ENCODE peak calls at places on chromosomes 4 and X, in seven cellular contexts. X is A549, U is neural progenitor cell, S is upper lobe of right lung, G is mammary epithelial cell, Q is adrenal gland, F is HCT116. B is an unnamed sample.

GRCh38 chrX:107851215-107851614 is 25.5 kb downstream of the MID2 start:
- DNase-seq in X (no peak), U (no peak), S (no peak), G (peak; percentile 32), Q (no peak), F (no peak), B (peak; percentile 44)

GRCh38 chr4:13546374-13546854 is 2.1 kb upstream of the NKX3-2 start:
- DNase-seq in X (no peak), U (no peak), S (no peak), G (no peak), Q (no peak), F (no peak), B (no peak)

GRCh38 chr4:88219099-88219498 is 60.7 kb upstream of the ABCG2 start:
- DNase-seq in X (peak; percentile 22), U (peak; percentile 53), S (no peak), G (peak; percentile 34), Q (no peak), F (peak; percentile 28), B (peak; percentile 77)

GRCh38 chr4:91734682-91735081 is 569.1 kb upstream of the GRID2 start:
- DNase-seq in X (no peak), U (no peak), S (no peak), G (peak; percentile 16), Q (no peak), F (no peak), B (peak; percentile 16)

GRCh38 chrX:10619311-10620015 is 922 bp downstream of the MID1 start:
- DNase-seq in X (no peak), U (no peak), S (no peak), G (no peak), Q (no peak), F (no peak), B (peak; percentile 22)

GRCh38 chr4:7815562-7815961 is 124.1 kb downstream of the AFAP1 start:
- DNase-seq in X (no peak), U (no peak), S (no peak), G (peak; percentile 67), Q (peak; percentile 46), F (no peak), B (peak; percentile 96)

GRCh38 chrX:2855761-2856160 is 27.0 kb downstream of the GYG2 start:
- DNase-seq in X (no peak), U (no peak), S (no peak), G (no peak), Q (no peak), F (no peak), B (no peak)

GRCh38 chrX:150227873-150228272 is 135.2 kb upstream of the MAMLD1 start:
- DNase-seq in X (no peak), U (no peak), S (no peak), G (no peak), Q (no peak), F (no peak), B (no peak)

GRCh38 chr4:153179100-153179499 is 25.1 kb upstream of the TRIM2 start:
- DNase-seq in X (no peak), U (no peak), S (no peak), G (no peak), Q (no peak), F (no peak), B (no peak)

GRCh38 chr4:39975488-39976089 is 2.1 kb downstream of the PDS5A start:
- DNase-seq in X (no peak), U (no peak), S (no peak), G (peak; percentile 43), Q (no peak), F (no peak), B (peak; percentile 45)

GRCh38 chrX:108641589-108642272 is 94.6 kb downstream of the IRS4 start:
- DNase-seq in X (no peak), U (no peak), S (no peak), G (no peak), Q (no peak), F (no peak), B (no peak)

GRCh38 chr4:137521053-137521452 is 11.2 kb downstream of the PCDH18 start:
- DNase-seq in X (no peak), U (no peak), S (no peak), G (no peak), Q (no peak), F (no peak), B (no peak)

GRCh38 chr4:56301181-56302076 is 85.9 kb downstream of the AASDH start:
- DNase-seq in X (peak; percentile 38), U (peak; percentile 84), S (no peak), G (peak; percentile 65), Q (peak; percentile 73), F (peak; percentile 59), B (peak; percentile 94)
- TF ChIP-seq CTCF in X (peak; percentile 77), U (peak; percentile 99), S (peak; percentile 84), G (peak; percentile 95), Q (peak; percentile 81), F (peak; percentile 94), B (peak; percentile 98)

DNA sequence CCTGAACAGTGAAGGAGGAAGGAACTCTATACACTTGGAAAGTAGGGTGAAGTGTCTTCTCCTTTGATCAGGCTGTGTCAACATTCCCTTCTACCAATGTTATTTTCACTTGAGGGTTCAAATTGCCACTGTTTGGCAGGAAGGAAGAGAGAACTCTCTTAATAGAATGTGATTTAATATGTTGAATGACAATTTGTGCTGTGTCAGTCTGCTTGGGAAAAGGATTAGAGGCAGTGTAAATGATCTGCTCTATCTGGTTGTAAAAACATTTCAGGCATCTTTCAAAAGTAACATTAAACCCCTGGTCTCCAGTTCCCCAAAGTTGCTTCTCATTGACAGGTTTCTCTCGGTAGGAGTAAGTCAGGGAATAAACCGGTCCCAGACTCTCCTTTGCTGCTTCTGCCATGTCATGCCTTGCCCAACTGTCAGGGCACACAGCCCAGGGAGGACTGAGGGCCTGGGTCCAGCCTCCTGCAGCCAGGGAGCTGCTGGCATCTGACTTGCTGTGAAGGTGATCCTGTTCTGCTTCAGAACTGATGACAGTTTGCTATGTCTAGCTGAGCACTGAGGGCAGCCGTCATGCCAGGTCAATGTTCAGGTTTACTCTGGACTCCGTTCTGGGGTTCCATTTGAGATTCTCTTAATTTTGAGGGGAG is 312.2 kb downstream of the ARHGAP10 start:
- DNase-seq in X (no peak), U (no peak), S (no peak), G (no peak), Q (no peak), F (no peak), B (no peak)
- H3K4me3 ChIP-seq in X (no peak overlapping the region), U (no peak overlapping the region), S (no peak overlapping the region), G (no peak overlapping the region), Q (no peak overlapping the region), F (no peak overlapping the region), B (no peak overlapping the region)

GRCh38 chr4:5979981-5980380 is 38.2 kb downstream of the C4orf50 start:
- DNase-seq in X (peak; percentile 37), U (peak; percentile 82), S (peak; percentile 63), G (peak; percentile 4), Q (no peak), F (peak; percentile 7), B (no peak)
- TF ChIP-seq CTCF in X (peak; percentile 23), U (peak; percentile 76), S (peak; percentile 49), G (peak; percentile 12), Q (no peak), F (peak; percentile 63), B (peak; percentile 48)

GRCh38 chr4:181820518-181820917 is 422.7 kb upstream of the TENM3 start:
- DNase-seq in X (no peak), U (no peak), S (no peak), G (no peak), Q (no peak), F (no peak), B (no peak)

GRCh38 chr4:181819951-181820350 is 423.3 kb upstream of the TENM3 start:
- DNase-seq in X (no peak), U (no peak), S (no peak), G (no peak), Q (no peak), F (no peak), B (peak; percentile 36)

GRCh38 chr4:181823183-181823582 is 420.0 kb upstream of the TENM3 start:
- DNase-seq in X (no peak), U (no peak), S (no peak), G (no peak), Q (no peak), F (no peak), B (no peak)

GRCh38 chr4:181822005-181822375 is 421.2 kb upstream of the TENM3 start:
- DNase-seq in X (no peak), U (no peak), S (no peak), G (peak; percentile 27), Q (peak; percentile 65), F (no peak), B (no peak)

DNA sequence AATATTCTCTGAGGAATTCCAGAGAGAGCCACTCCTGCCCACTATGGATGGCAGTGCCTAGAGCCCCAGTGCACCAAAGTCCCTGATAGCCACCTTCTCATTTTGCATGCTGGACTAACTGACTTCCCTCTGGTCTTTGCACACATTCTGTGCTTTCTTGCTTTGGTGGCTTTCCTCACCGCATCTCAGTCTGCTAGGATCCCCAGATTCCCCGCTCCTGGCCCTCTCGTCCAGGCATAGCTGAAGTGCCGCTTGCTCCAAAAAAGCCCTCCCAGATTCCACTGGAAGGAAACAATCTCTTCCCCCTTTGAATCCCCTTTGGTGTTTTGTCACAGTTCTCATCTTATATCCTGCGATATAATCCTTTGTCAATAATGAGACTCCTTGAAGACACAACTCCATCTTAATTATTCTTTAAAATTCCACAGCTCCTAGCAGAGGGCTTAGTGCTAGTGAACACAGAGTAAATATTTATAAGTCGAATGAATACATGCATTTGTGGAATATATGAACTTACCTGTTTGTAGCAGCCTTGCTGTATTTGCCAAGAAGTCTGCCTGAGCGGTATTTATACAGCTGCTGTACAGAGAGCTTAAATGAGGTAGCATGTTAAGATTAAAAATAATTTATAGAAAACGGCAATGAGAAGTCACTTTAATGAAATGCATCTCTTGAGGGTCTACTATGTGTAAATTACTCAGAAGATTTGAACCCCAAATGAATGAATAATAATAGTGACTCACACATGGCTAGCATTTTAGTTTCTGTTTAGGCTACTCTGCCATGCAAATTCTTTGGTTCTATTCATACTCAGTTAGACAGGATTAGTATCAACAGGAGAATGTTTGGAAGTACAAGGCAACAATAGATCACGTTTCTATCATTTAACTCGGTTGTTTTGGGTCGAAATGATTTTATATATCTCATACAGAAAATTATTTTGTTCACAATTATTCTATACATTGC is 421.9 kb upstream of the TENM3 start:
- DNase-seq in X (no peak), U (peak; percentile 28), S (no peak), G (peak; percentile 68), Q (no peak), F (no peak), B (peak; percentile 20)
- H3K4me3 ChIP-seq in X (no peak overlapping the region), U (no peak overlapping the region), S (no peak overlapping the region), G (no peak overlapping the region), Q (no peak overlapping the region), F (no peak overlapping the region), B (no peak overlapping the region)

GRCh38 chrX:123422875-123423274 is 238.8 kb downstream of the GRIA3 start:
- DNase-seq in X (peak; percentile 3), U (peak; percentile 9), S (no peak), G (peak; percentile 27), Q (peak; percentile 36), F (no peak), B (peak; percentile 52)
- TF ChIP-seq CTCF in X (peak; percentile 49), U (peak; percentile 66), S (peak; percentile 53), G (peak; percentile 57), Q (peak; percentile 41), F (peak; percentile 67), B (peak; percentile 65)